ENCODE peak calls at places on chromosomes 6 and 20, in seven cellular contexts. G is IMR-90, Q is trophoblast cell, P is neuronal stem cell, M is H9, N is H1, O is mesenchymal stem cell. F is an unnamed sample.

GRCh38 chr20:58458342-58459057 is 56.7 kb downstream of the APCDD1L start:
- DNase-seq in G (peak; percentile 76), Q (no peak), O (peak; percentile 58), P (no peak), N (no peak), M (no peak), F (peak; percentile 35)

GRCh38 chr20:2692886-2693285 is 306 bp downstream of the EBF4 start:
- DNase-seq in G (no peak), Q (no peak), N (no peak), P (no peak), O (no peak), M (no peak), F (no peak)

GRCh38 chr6:136897071-136897470 is 25.0 kb upstream of the SLC35D3 start:
- DNase-seq in M (no peak), P (no peak), N (no peak), Q (no peak), O (no peak), G (no peak), F (no peak)

GRCh38 chr6:70163795-70164194 is 139.1 kb downstream of the COL9A1 start:
- DNase-seq in O (no peak), P (no peak), G (no peak), Q (no peak), M (no peak), N (no peak), F (no peak)

GRCh38 chr6:126172151-126172550 is 167.8 kb upstream of the CENPW start:
- DNase-seq in G (no peak), O (no peak), M (no peak), Q (no peak), N (no peak), P (no peak), F (no peak)

GRCh38 chr6:43246301-43247114 is 3.2 kb downstream of the TTBK1 start:
- DNase-seq in O (no peak), N (peak; percentile 93), G (no peak), M (peak; percentile 98), Q (no peak), P (peak; percentile 88), F (peak; percentile 89)

GRCh38 chr6:50849016-50849748 is 30.5 kb downstream of the TFAP2B start:
- DNase-seq in Q (no peak), N (peak; percentile 68), O (no peak), M (peak; percentile 73), G (no peak), P (no peak), F (peak; percentile 51)

GRCh38 chr6:46130665-46131064 is 876 bp downstream of the ENPP4 start:
- DNase-seq in Q (no peak), P (no peak), N (no peak), G (no peak), O (no peak), M (no peak), F (peak; percentile 1)

GRCh38 chr6:134247271-134247833 is 70.6 kb downstream of the SGK1 start:
- DNase-seq in Q (no peak), P (no peak), O (no peak), M (no peak), G (no peak), N (no peak), F (no peak)

GRCh38 chr6:72702421-72702820 is 80.6 kb downstream of the KCNQ5 start:
- DNase-seq in Q (no peak), M (no peak), G (no peak), N (no peak), P (no peak), O (no peak), F (no peak)

GRCh38 chr6:107320126-107320525 is 139.2 kb downstream of the PDSS2 start:
- DNase-seq in G (peak; percentile 44), P (no peak), Q (no peak), O (no peak), M (no peak), N (no peak), F (no peak)

GRCh38 chr20:31813611-31814010 is 5.5 kb upstream of the MYLK2 start:
- DNase-seq in O (no peak), N (no peak), Q (no peak), P (no peak), G (no peak), M (no peak), F (no peak)

GRCh38 chr6:45566882-45567281 is 189.1 kb upstream of the SUPT3H start:
- DNase-seq in G (peak; percentile 41), P (peak; percentile 50), N (no peak), O (peak; percentile 23), M (peak; percentile 31), Q (no peak), F (peak; percentile 96)

GRCh38 chr6:158175111-158175510 is 7.0 kb downstream of the GTF2H5 start:
- DNase-seq in Q (no peak), O (no peak), G (no peak), N (no peak), M (no peak), P (no peak), F (no peak)

GRCh38 chr20:50931048-50931305 is 260 bp downstream of the ADNP start:
- DNase-seq in N (no peak), M (no peak), P (no peak), G (no peak), Q (no peak), O (no peak), F (no peak)

GRCh38 chr6:3208096-3208774 is 19.2 kb downstream of the TUBB2B start:
- DNase-seq in P (no peak), N (no peak), Q (peak; percentile 96), M (no peak), O (peak; percentile 58), G (peak; percentile 95), F (peak; percentile 63)

GRCh38 chr6:110656492-110656891 is 158.8 kb downstream of the CDK19 start:
- DNase-seq in P (no peak), N (no peak), O (no peak), Q (no peak), M (no peak), G (no peak), F (peak; percentile 45)

GRCh38 chr6:154516276-154516675 is 5.8 kb upstream of the CNKSR3 start:
- DNase-seq in N (no peak), M (no peak), Q (no peak), P (no peak), O (no peak), G (no peak), F (no peak)

GRCh38 chr6:109896333-109896732 is 81.8 kb upstream of the GPR6 start:
- DNase-seq in M (no peak), P (no peak), O (no peak), Q (no peak), G (peak; percentile 5), N (no peak), F (peak; percentile 16)

GRCh38 chr6:39296745-39297640 is 17.2 kb downstream of the KCNK17 start:
- DNase-seq in N (no peak), O (no peak), P (no peak), G (peak; percentile 26), M (no peak), Q (no peak), F (no peak)

GRCh38 chr6:128500017-128500416 is 20.4 kb downstream of the PTPRK start:
- DNase-seq in G (peak; percentile 24), Q (no peak), P (no peak), N (no peak), O (no peak), M (no peak), F (no peak)

GRCh38 chr6:42220754-42221153 is 3.1 kb upstream of the MRPS10 start:
- DNase-seq in P (no peak), O (no peak), M (no peak), Q (no peak), G (no peak), N (no peak), F (no peak)

GRCh38 chr6:149593443-149593842 is 27.3 kb downstream of the GINM1 start:
- DNase-seq in P (no peak), G (no peak), N (no peak), M (no peak), O (no peak), Q (no peak), F (no peak)

DNA sequence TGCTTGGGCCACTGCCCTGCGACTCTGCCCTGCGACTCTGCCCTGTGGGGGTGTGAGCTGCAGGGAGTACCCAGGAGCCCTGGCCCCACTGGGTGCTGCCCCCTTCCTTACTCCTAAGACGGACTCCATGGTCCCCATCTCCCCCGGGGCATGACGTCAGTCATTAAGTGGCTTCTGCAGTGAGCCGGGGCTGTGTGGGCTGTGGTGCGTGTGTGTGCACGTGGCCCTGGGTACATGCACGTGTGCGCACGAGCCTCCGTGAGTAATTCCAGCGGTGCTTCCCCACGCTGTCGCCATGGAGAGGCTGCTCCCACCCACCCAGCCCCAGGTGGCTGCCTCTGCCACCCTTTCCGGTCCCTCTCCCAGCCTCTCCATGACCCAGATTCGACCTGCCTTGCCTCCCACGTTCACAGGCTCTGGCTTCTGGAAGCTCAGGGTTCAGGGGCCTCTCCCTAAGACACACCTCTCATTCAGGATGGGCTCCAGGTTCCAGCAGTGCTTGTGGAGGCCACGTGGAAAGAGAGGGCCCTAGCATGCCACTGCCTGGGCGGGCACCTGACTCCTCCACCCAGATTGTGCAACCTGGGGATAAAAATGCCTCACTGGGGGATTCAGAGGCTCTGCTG is 88.3 kb downstream of the DLGAP4 start:
- DNase-seq in Q (no peak), N (no peak), G (no peak), P (no peak), O (no peak), M (no peak), F (no peak)
- H3K18ac ChIP-seq in Q (no peak overlapping the region), N (no peak overlapping the region), G (no peak overlapping the region), P (no peak overlapping the region), O (no peak overlapping the region), M (no peak overlapping the region), F (no peak overlapping the region)

GRCh38 chr6:37104935-37105781 is 64.8 kb upstream of the PIM1 start:
- DNase-seq in P (no peak), Q (no peak), N (no peak), M (no peak), O (no peak), G (no peak), F (peak; percentile 71)
- H3K18ac ChIP-seq in P (no peak overlapping the region), Q (no peak overlapping the region), N (no peak overlapping the region), M (no peak overlapping the region), O (no peak overlapping the region), G (no peak overlapping the region), F (peak overlapping the region; percentile 52)

GRCh38 chr6:16473184-16473907 is 235.0 kb downstream of the GMPR start:
- DNase-seq in Q (no peak), O (no peak), G (no peak), P (no peak), N (no peak), M (no peak), F (no peak)
- H3K18ac ChIP-seq in Q (no peak overlapping the region), O (no peak overlapping the region), G (peak overlapping the region; percentile 97), P (no peak overlapping the region), N (no peak overlapping the region), M (no peak overlapping the region), F (no peak overlapping the region)

GRCh38 chr6:111757342-111757741 is 115.9 kb downstream of the FYN start:
- DNase-seq in P (no peak), G (peak; percentile 84), Q (no peak), M (no peak), O (peak; percentile 34), N (no peak), F (no peak)

GRCh38 chr6:111761783-111762312 is 111.4 kb downstream of the FYN start:
- DNase-seq in Q (no peak), P (no peak), N (no peak), M (no peak), O (no peak), G (peak; percentile 19), F (no peak)

GRCh38 chr6:111759836-111760785 is 113.1 kb downstream of the FYN start:
- DNase-seq in G (peak; percentile 97), N (no peak), Q (no peak), O (no peak), M (no peak), P (no peak), F (no peak)

GRCh38 chr6:111759413-111759835 is 113.8 kb downstream of the FYN start:
- DNase-seq in M (no peak), Q (no peak), G (peak; percentile 44), N (no peak), P (no peak), O (no peak), F (no peak)

GRCh38 chr6:111758608-111759293 is 114.5 kb downstream of the FYN start:
- DNase-seq in O (no peak), M (no peak), Q (no peak), N (no peak), P (no peak), G (no peak), F (no peak)
- H3K18ac ChIP-seq in O (peak overlapping the region; percentile 18), M (no peak overlapping the region), Q (no peak overlapping the region), N (peak overlapping the region; percentile 15), P (peak overlapping the region; percentile 85), G (peak overlapping the region; percentile 77), F (no peak overlapping the region)

F was measured in mesendoderm.